ENCODE peak calls at places on chromosome 11, in ten cellular contexts. S is amygdala, F is mucosa of gallbladder, P is NAMALWA, Z is H9, M is ureter, C is HFF-Myc, U is AG09309, O is HEK293T, J is ovary. G is an unnamed sample.
A peak's percentile ranks its signal among the peaks of the same experiment; 100 is the strongest.

GRCh38 chr11:64772318-64773018 is 5.9 kb downstream of the SF1 start:
- DNase-seq in S (no peak), F (no peak), P (peak; percentile 76), Z (no peak), M (no peak), C (no peak), U (no peak), O (no peak), J (no peak), G (no peak)

GRCh38 chr11:76562541-76562940 is 108.0 kb downstream of the LRRC32 start:
- DNase-seq in S (no peak), F (no peak), P (no peak), Z (no peak), M (no peak), C (no peak), U (no peak), O (no peak), J (no peak), G (no peak)

GRCh38 chr11:75468534-75469340 is 35.7 kb upstream of the KLHL35 start:
- DNase-seq in S (no peak), F (peak; percentile 25), P (no peak), Z (no peak), M (peak; percentile 65), C (peak; percentile 59), U (no peak), O (no peak), J (peak; percentile 96), G (peak; percentile 33)

GRCh38 chr11:64285885-64286800 is 495 bp downstream of the GPR137 start:
- DNase-seq in S (no peak), F (no peak), P (peak; percentile 65), Z (no peak), M (no peak), C (no peak), U (no peak), O (no peak), J (no peak), G (no peak)

GRCh38 chr11:132171031-132171430 is 800.6 kb downstream of the NTM start:
- DNase-seq in S (no peak), F (no peak), P (no peak), Z (no peak), M (no peak), C (no peak), U (no peak), O (no peak), J (no peak), G (no peak)

GRCh38 chr11:27061078-27061477 is 20.5 kb downstream of the BBOX1 start:
- DNase-seq in S (no peak), F (no peak), P (no peak), Z (no peak), M (no peak), C (no peak), U (no peak), O (no peak), J (no peak), G (no peak)

GRCh38 chr11:120034881-120035620 is 102.9 kb downstream of the TRIM29 start:
- DNase-seq in S (no peak), F (no peak), P (no peak), Z (no peak), M (peak; percentile 26), C (no peak), U (no peak), O (no peak), J (no peak), G (no peak)

GRCh38 chr11:93478841-93479240 is 64.3 kb downstream of the SMCO4 start:
- DNase-seq in S (no peak), F (no peak), P (no peak), Z (no peak), M (no peak), C (no peak), U (no peak), O (no peak), J (no peak), G (no peak)

GRCh38 chr11:2465201-2466068 is 20.6 kb downstream of the KCNQ1 start:
- DNase-seq in S (no peak), F (no peak), P (no peak), Z (no peak), M (peak; percentile 38), C (no peak), U (no peak), O (no peak), J (no peak), G (peak; percentile 75)

GRCh38 chr11:44950036-44950624 is 553 bp downstream of the TP53I11 start:
- DNase-seq in S (no peak), F (peak; percentile 23), P (no peak), Z (no peak), M (no peak), C (no peak), U (no peak), O (peak; percentile 31), J (peak; percentile 59), G (peak; percentile 38)

GRCh38 chr11:115455606-115456005 is 48.6 kb downstream of the CADM1 start:
- DNase-seq in S (no peak), F (no peak), P (no peak), Z (peak; percentile 32), M (no peak), C (no peak), U (no peak), O (no peak), J (no peak), G (no peak)

GRCh38 chr11:68643576-68643975 is 40.8 kb upstream of the GAL start:
- DNase-seq in S (no peak), F (no peak), P (no peak), Z (no peak), M (no peak), C (no peak), U (no peak), O (no peak), J (no peak), G (no peak)

GRCh38 chr11:33021937-33022336 is 6.3 kb downstream of the DEPDC7 start:
- DNase-seq in S (no peak), F (no peak), P (no peak), Z (no peak), M (no peak), C (no peak), U (no peak), O (no peak), J (no peak), G (no peak)

GRCh38 chr11:14645985-14646900 is 2.6 kb downstream of the PDE3B start:
- DNase-seq in S (no peak), F (no peak), P (peak; percentile 28), Z (no peak), M (no peak), C (no peak), U (no peak), O (no peak), J (no peak), G (no peak)

GRCh38 chr11:111330234-111330893 is 32.0 kb downstream of the POU2AF3 start:
- DNase-seq in S (no peak), F (no peak), P (no peak), Z (no peak), M (peak; percentile 25), C (no peak), U (no peak), O (no peak), J (no peak), G (no peak)

GRCh38 chr11:16739326-16739875 is 954 bp downstream of the C11orf58 start:
- DNase-seq in S (no peak), F (no peak), P (peak; percentile 44), Z (no peak), M (no peak), C (no peak), U (no peak), O (peak; percentile 12), J (no peak), G (no peak)

GRCh38 chr11:65316311-65316978 is 1.8 kb downstream of the CDC42EP2 start:
- DNase-seq in S (no peak), F (peak; percentile 21), P (no peak), Z (no peak), M (no peak), C (peak; percentile 95), U (peak; percentile 99), O (no peak), J (peak; percentile 63), G (no peak)

GRCh38 chr11:126332221-126332711 is 23.2 kb upstream of the ST3GAL4 start:
- DNase-seq in S (peak; percentile 40), F (peak; percentile 38), P (no peak), Z (no peak), M (no peak), C (peak; percentile 47), U (peak; percentile 62), O (no peak), J (peak; percentile 80), G (no peak)

GRCh38 chr11:27700351-27701261 is at the start of gene BDNF:
- DNase-seq in S (no peak), F (no peak), P (no peak), Z (peak; percentile 58), M (no peak), C (no peak), U (no peak), O (peak; percentile 32), J (no peak), G (no peak)

GRCh38 chr11:125304111-125304639 is 139.6 kb downstream of the PKNOX2 start:
- DNase-seq in S (no peak), F (no peak), P (no peak), Z (no peak), M (no peak), C (no peak), U (no peak), O (no peak), J (no peak), G (no peak)

GRCh38 chr11:35747638-35748037 is 85.1 kb downstream of the TRIM44 start:
- DNase-seq in S (no peak), F (no peak), P (no peak), Z (no peak), M (no peak), C (no peak), U (no peak), O (no peak), J (no peak), G (no peak)

GRCh38 chr11:114176321-114176720 is 116.8 kb downstream of the ZBTB16 start:
- DNase-seq in S (no peak), F (peak; percentile 65), P (no peak), Z (no peak), M (no peak), C (no peak), U (no peak), O (no peak), J (no peak), G (peak; percentile 81)

GRCh38 chr11:130710022-130710421 is 206.3 kb downstream of the SNX19 start:
- DNase-seq in S (no peak), F (no peak), P (no peak), Z (no peak), M (no peak), C (no peak), U (no peak), O (no peak), J (no peak), G (no peak)

GRCh38 chr11:130786987-130787688 is 129.1 kb downstream of the SNX19 start:
- DNase-seq in S (no peak), F (peak; percentile 47), P (no peak), Z (no peak), M (no peak), C (no peak), U (no peak), O (no peak), J (no peak), G (no peak)

GRCh38 chr11:112881461-112881860 is 79.8 kb upstream of the NCAM1 start:
- DNase-seq in S (peak; percentile 94), F (peak; percentile 59), P (no peak), Z (peak; percentile 94), M (peak; percentile 77), C (no peak), U (no peak), O (no peak), J (peak; percentile 79), G (peak; percentile 49)

GRCh38 chr11:70073188-70073817 is 4.8 kb upstream of the ANO1 start:
- DNase-seq in S (no peak), F (no peak), P (no peak), Z (peak; percentile 63), M (no peak), C (no peak), U (no peak), O (no peak), J (no peak), G (no peak)

GRCh38 chr11:75380716-75381420 is 18.4 kb upstream of the RPS3 start:
- DNase-seq in S (no peak), F (peak; percentile 75), P (no peak), Z (no peak), M (peak; percentile 54), C (no peak), U (no peak), O (no peak), J (no peak), G (no peak)

GRCh38 chr11:69157822-69158231 is 2.1 kb downstream of the SMIM38 start:
- DNase-seq in S (no peak), F (no peak), P (no peak), Z (no peak), M (no peak), C (no peak), U (no peak), O (no peak), J (no peak), G (no peak)

G was measured in stomach.